ENCODE peak calls at places on chromosomes 13 and 19, in six cellular contexts. One of them, this sample, is unnamed.

GRCh38 chr19:17830567-17831418 is 9.5 kb upstream of the INSL3 start:
- DNase-seq in body of pancreas: peak
- DNase-seq in spleen: no peak
- DNase-seq in erythroblast: peak
- DNase-seq in A549: peak
- DNase-seq in uterus: peak
- DNase-seq in this sample: peak

GRCh38 chr19:45076029-45076850 is at the start of gene ZNF296:
- DNase-seq in body of pancreas: peak
- DNase-seq in spleen: peak
- DNase-seq in erythroblast: peak
- DNase-seq in A549: peak
- DNase-seq in uterus: peak
- DNase-seq in this sample: peak

GRCh38 chr13:33153421-33154381 is 131.9 kb downstream of the STARD13 start:
- DNase-seq in body of pancreas: no peak
- DNase-seq in spleen: no peak
- DNase-seq in erythroblast: no peak
- DNase-seq in A549: no peak
- DNase-seq in uterus: no peak
- DNase-seq in this sample: no peak

GRCh38 chr13:50094615-50095293 is 79.5 kb downstream of the KCNRG start:
- DNase-seq in body of pancreas: no peak
- DNase-seq in spleen: no peak
- DNase-seq in erythroblast: no peak
- DNase-seq in A549: no peak
- DNase-seq in uterus: no peak
- DNase-seq in this sample: no peak

GRCh38 chr19:36837902-36838783 is at the start of gene ZNF790:
- DNase-seq in body of pancreas: peak
- DNase-seq in spleen: peak
- DNase-seq in erythroblast: peak
- DNase-seq in A549: peak
- DNase-seq in uterus: peak
- DNase-seq in this sample: peak

GRCh38 chr13:99067160-99067985 is 89.5 kb upstream of the DOCK9 start:
- DNase-seq in body of pancreas: no peak
- DNase-seq in spleen: no peak
- DNase-seq in erythroblast: no peak
- DNase-seq in A549: peak
- DNase-seq in uterus: no peak
- DNase-seq in this sample: no peak

GRCh38 chr13:33728271-33729037 is 89.5 kb upstream of the RFC3 start:
- DNase-seq in body of pancreas: peak
- DNase-seq in spleen: no peak
- DNase-seq in erythroblast: no peak
- DNase-seq in A549: no peak
- DNase-seq in uterus: no peak
- DNase-seq in this sample: no peak

GRCh38 chr13:27147530-27148170 is 24.0 kb downstream of the USP12 start:
- DNase-seq in body of pancreas: no peak
- DNase-seq in spleen: no peak
- DNase-seq in erythroblast: no peak
- DNase-seq in A549: no peak
- DNase-seq in uterus: no peak
- DNase-seq in this sample: peak

GRCh38 chr19:58118979-58119733 is 21.1 kb upstream of the ZSCAN18 start:
- DNase-seq in body of pancreas: no peak
- DNase-seq in spleen: no peak
- DNase-seq in erythroblast: no peak
- DNase-seq in A549: no peak
- DNase-seq in uterus: no peak
- DNase-seq in this sample: no peak

GRCh38 chr13:113090415-113090770 is 15.2 kb upstream of the F7 start:
- DNase-seq in body of pancreas: no peak
- DNase-seq in spleen: peak
- DNase-seq in erythroblast: no peak
- DNase-seq in A549: no peak
- DNase-seq in uterus: no peak
- DNase-seq in this sample: no peak

GRCh38 chr13:23824355-23824754 is 64.8 kb downstream of the MIPEP start:
- DNase-seq in body of pancreas: no peak
- DNase-seq in spleen: no peak
- DNase-seq in erythroblast: no peak
- DNase-seq in A549: no peak
- DNase-seq in uterus: no peak
- DNase-seq in this sample: no peak

GRCh38 chr19:12140545-12141404 is 625 bp upstream of the ZNF20 start:
- DNase-seq in body of pancreas: peak
- DNase-seq in spleen: peak
- DNase-seq in erythroblast: peak
- DNase-seq in A549: no peak
- DNase-seq in uterus: peak
- DNase-seq in this sample: peak

GRCh38 chr13:50893211-50893852 is 16.3 kb upstream of the RNASEH2B start:
- DNase-seq in body of pancreas: no peak
- DNase-seq in spleen: no peak
- DNase-seq in erythroblast: no peak
- DNase-seq in A549: no peak
- DNase-seq in uterus: no peak
- DNase-seq in this sample: no peak

GRCh38 chr19:45507864-45508680 is 793 bp downstream of the VASP start:
- DNase-seq in body of pancreas: peak
- DNase-seq in spleen: peak
- DNase-seq in erythroblast: peak
- DNase-seq in A549: no peak
- DNase-seq in uterus: peak
- DNase-seq in this sample: no peak

GRCh38 chr19:49884760-49885159 is 7.3 kb downstream of the TBC1D17 start:
- DNase-seq in body of pancreas: no peak
- DNase-seq in spleen: no peak
- DNase-seq in erythroblast: no peak
- DNase-seq in A549: no peak
- DNase-seq in uterus: no peak
- DNase-seq in this sample: no peak

GRCh38 chr13:51785592-51786424 is 18.2 kb downstream of the DHRS12 start:
- DNase-seq in body of pancreas: peak
- DNase-seq in spleen: no peak
- DNase-seq in erythroblast: peak
- DNase-seq in A549: no peak
- DNase-seq in uterus: peak
- DNase-seq in this sample: no peak

GRCh38 chr13:107480130-107480529 is 735.2 kb downstream of the LIG4 start:
- DNase-seq in body of pancreas: no peak
- DNase-seq in spleen: no peak
- DNase-seq in erythroblast: no peak
- DNase-seq in A549: no peak
- DNase-seq in uterus: no peak
- DNase-seq in this sample: no peak

GRCh38 chr19:48926909-48927308 is 6.6 kb upstream of the DHDH start:
- DNase-seq in body of pancreas: peak
- DNase-seq in spleen: no peak
- DNase-seq in erythroblast: no peak
- DNase-seq in A549: peak
- DNase-seq in uterus: peak
- DNase-seq in this sample: no peak

GRCh38 chr13:26508885-26509284 is 48.6 kb upstream of the WASF3 start:
- DNase-seq in body of pancreas: peak
- DNase-seq in spleen: no peak
- DNase-seq in erythroblast: no peak
- DNase-seq in A549: no peak
- DNase-seq in uterus: peak
- DNase-seq in this sample: no peak

GRCh38 chr13:24185591-24186232 is 25.2 kb downstream of the SPATA13 start:
- DNase-seq in body of pancreas: no peak
- DNase-seq in spleen: no peak
- DNase-seq in erythroblast: no peak
- DNase-seq in A549: no peak
- DNase-seq in uterus: no peak
- DNase-seq in this sample: no peak

GRCh38 chr19:4015705-4016402 is 8.3 kb downstream of the PIAS4 start:
- DNase-seq in body of pancreas: peak
- DNase-seq in spleen: no peak
- DNase-seq in erythroblast: no peak
- DNase-seq in A549: no peak
- DNase-seq in uterus: peak
- DNase-seq in this sample: no peak

GRCh38 chr13:25692156-25692555 is 320.4 kb downstream of the ATP8A2 start:
- DNase-seq in body of pancreas: no peak
- DNase-seq in spleen: no peak
- DNase-seq in erythroblast: no peak
- DNase-seq in A549: no peak
- DNase-seq in uterus: no peak
- DNase-seq in this sample: no peak

GRCh38 chr13:101660711-101661110 is 208.2 kb downstream of the ITGBL1 start:
- DNase-seq in body of pancreas: no peak
- DNase-seq in spleen: no peak
- DNase-seq in erythroblast: no peak
- DNase-seq in A549: no peak
- DNase-seq in uterus: no peak
- DNase-seq in this sample: no peak

GRCh38 chr19:10694706-10695105 is 6.5 kb upstream of the QTRT1 start:
- DNase-seq in body of pancreas: no peak
- DNase-seq in spleen: no peak
- DNase-seq in erythroblast: no peak
- DNase-seq in A549: no peak
- DNase-seq in uterus: no peak
- DNase-seq in this sample: no peak

GRCh38 chr19:10691178-10691881 is 9.9 kb upstream of the QTRT1 start:
- DNase-seq in body of pancreas: no peak
- DNase-seq in spleen: no peak
- DNase-seq in erythroblast: no peak
- DNase-seq in A549: no peak
- DNase-seq in uterus: no peak
- DNase-seq in this sample: no peak

GRCh38 chr19:10690351-10690781 is 10.9 kb upstream of the QTRT1 start:
- DNase-seq in body of pancreas: peak
- DNase-seq in spleen: no peak
- DNase-seq in erythroblast: no peak
- DNase-seq in A549: no peak
- DNase-seq in uterus: no peak
- DNase-seq in this sample: no peak

GRCh38 chr19:10692673-10693264 is 8.5 kb upstream of the QTRT1 start:
- DNase-seq in body of pancreas: no peak
- DNase-seq in spleen: no peak
- DNase-seq in erythroblast: no peak
- DNase-seq in A549: no peak
- DNase-seq in uterus: no peak
- DNase-seq in this sample: no peak

DNA sequence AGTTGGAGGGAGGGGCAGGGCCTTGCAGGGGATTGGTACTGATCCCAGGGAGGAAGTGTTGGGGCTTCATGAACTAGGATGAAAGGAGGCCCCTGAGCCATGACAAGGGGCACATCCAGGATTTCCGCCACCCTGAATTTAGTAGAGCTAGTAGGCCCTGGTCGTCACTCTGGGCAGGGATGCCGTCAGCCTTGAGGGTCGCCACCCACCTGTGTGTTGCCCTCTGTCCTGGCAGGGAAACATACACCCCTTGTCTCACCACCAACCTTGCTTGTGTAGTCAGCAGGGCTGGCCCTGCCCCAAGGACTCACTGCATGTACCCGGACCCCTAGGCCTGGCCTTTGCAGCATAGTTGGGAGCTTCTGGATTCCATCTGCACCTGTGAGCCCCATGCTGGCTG is 9.4 kb upstream of the QTRT1 start:
- DNase-seq in body of pancreas: no peak
- DNase-seq in spleen: no peak
- DNase-seq in erythroblast: no peak
- DNase-seq in A549: no peak
- DNase-seq in uterus: no peak
- DNase-seq in this sample: no peak
- TF ChIP-seq POLR2A in body of pancreas: no peak
- TF ChIP-seq POLR2A in spleen: no peak
- TF ChIP-seq POLR2A in erythroblast: no peak
- TF ChIP-seq POLR2A in A549: no peak
- TF ChIP-seq POLR2A in uterus: no peak
- TF ChIP-seq POLR2A in this sample: no peak

GRCh38 chr19:52897149-52897935 is at the start of gene ZNF320:
- DNase-seq in body of pancreas: peak
- DNase-seq in spleen: peak
- DNase-seq in erythroblast: peak
- DNase-seq in A549: no peak
- DNase-seq in uterus: peak
- DNase-seq in this sample: peak
- TF ChIP-seq POLR2A in body of pancreas: peak
- TF ChIP-seq POLR2A in spleen: no peak
- TF ChIP-seq POLR2A in erythroblast: peak
- TF ChIP-seq POLR2A in A549: no peak
- TF ChIP-seq POLR2A in uterus: peak
- TF ChIP-seq POLR2A in this sample: peak

GRCh38 chr13:110885966-110886365 is 28.9 kb downstream of the ANKRD10 start:
- DNase-seq in body of pancreas: no peak
- DNase-seq in spleen: no peak
- DNase-seq in erythroblast: no peak
- DNase-seq in A549: no peak
- DNase-seq in uterus: no peak
- DNase-seq in this sample: no peak

GRCh38 chr13:110886475-110887241 is 28.2 kb downstream of the ANKRD10 start:
- DNase-seq in body of pancreas: no peak
- DNase-seq in spleen: no peak
- DNase-seq in erythroblast: no peak
- DNase-seq in A549: no peak
- DNase-seq in uterus: no peak
- DNase-seq in this sample: no peak

GRCh38 chr13:110887242-110887954 is 27.5 kb downstream of the ANKRD10 start:
- DNase-seq in body of pancreas: no peak
- DNase-seq in spleen: no peak
- DNase-seq in erythroblast: no peak
- DNase-seq in A549: no peak
- DNase-seq in uterus: no peak
- DNase-seq in this sample: no peak

GRCh38 chr13:110888390-110888789 is 26.5 kb downstream of the ANKRD10 start:
- DNase-seq in body of pancreas: no peak
- DNase-seq in spleen: no peak
- DNase-seq in erythroblast: no peak
- DNase-seq in A549: no peak
- DNase-seq in uterus: no peak
- DNase-seq in this sample: no peak

DNA sequence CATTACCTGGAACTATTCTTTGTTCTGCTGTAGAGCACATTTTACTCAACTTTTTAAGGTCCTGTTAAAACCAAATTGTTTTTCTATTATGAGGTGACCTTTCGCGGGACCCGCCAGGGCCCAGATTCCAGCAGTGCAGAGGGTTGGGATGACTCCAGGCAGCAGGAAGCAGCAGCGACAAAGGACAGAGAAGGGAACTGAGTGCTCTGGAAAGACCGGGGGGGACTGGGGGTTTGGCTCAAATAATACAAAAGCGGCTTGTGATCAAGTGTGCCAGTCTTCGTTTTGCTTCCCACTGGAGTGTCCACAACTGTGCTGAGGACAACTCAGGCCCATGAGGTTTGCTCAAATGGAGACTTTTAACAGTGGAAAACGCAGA is 26.9 kb downstream of the ANKRD10 start:
- DNase-seq in body of pancreas: no peak
- DNase-seq in spleen: no peak
- DNase-seq in erythroblast: no peak
- DNase-seq in A549: no peak
- DNase-seq in uterus: no peak
- DNase-seq in this sample: no peak
- TF ChIP-seq POLR2A in body of pancreas: no peak
- TF ChIP-seq POLR2A in spleen: no peak
- TF ChIP-seq POLR2A in erythroblast: no peak
- TF ChIP-seq POLR2A in A549: no peak
- TF ChIP-seq POLR2A in uterus: no peak
- TF ChIP-seq POLR2A in this sample: no peak

GRCh38 chr19:47230921-47231214 is at the start of gene BBC3:
- DNase-seq in body of pancreas: no peak
- DNase-seq in spleen: no peak
- DNase-seq in erythroblast: no peak
- DNase-seq in A549: no peak
- DNase-seq in uterus: no peak
- DNase-seq in this sample: no peak
- TF ChIP-seq POLR2A in body of pancreas: peak
- TF ChIP-seq POLR2A in spleen: no peak
- TF ChIP-seq POLR2A in erythroblast: no peak
- TF ChIP-seq POLR2A in A549: no peak
- TF ChIP-seq POLR2A in uterus: peak
- TF ChIP-seq POLR2A in this sample: no peak